ENCODE peak calls at places on chromosomes 1 and 21, in seven cellular contexts. G is neuronal stem cell, K is H1, A is IMR-90, U is mesendoderm, R is trophoblast cell, O is mesenchymal stem cell. Z is an unnamed sample.

GRCh38 chr1:145922266-145922665 is 3.7 kb upstream of the PEX11B start:
- DNase-seq in G (no peak), K (no peak), A (peak), U (no peak), R (no peak), O (no peak), Z (no peak)

GRCh38 chr1:193919827-193920226 is 733.4 kb upstream of the B3GALT2 start:
- DNase-seq in G (no peak), K (no peak), A (peak), U (peak), R (no peak), O (peak), Z (no peak)

GRCh38 chr1:88079036-88079435 is 605.0 kb upstream of the PKN2 start:
- DNase-seq in G (peak), K (no peak), A (peak), U (peak), R (peak), O (peak), Z (peak)

GRCh38 chr21:26125433-26126167 is 45.0 kb downstream of the APP start:
- DNase-seq in G (no peak), K (no peak), A (peak), U (peak), R (no peak), O (no peak), Z (no peak)

GRCh38 chr1:165075725-165076370 is 280.7 kb downstream of the LMX1A start:
- DNase-seq in G (no peak), K (no peak), A (peak), U (peak), R (no peak), O (peak), Z (peak)

GRCh38 chr1:31605908-31606427 is 11.5 kb upstream of the HCRTR1 start:
- DNase-seq in G (no peak), K (no peak), A (peak), U (no peak), R (no peak), O (no peak), Z (no peak)

GRCh38 chr1:216184281-216184680 is 239.0 kb downstream of the USH2A start:
- DNase-seq in G (no peak), K (no peak), A (peak), U (no peak), R (no peak), O (peak), Z (no peak)

GRCh38 chr1:230327892-230328284 is 98.2 kb downstream of the PGBD5 start:
- DNase-seq in G (no peak), K (no peak), A (no peak), U (peak), R (no peak), O (peak), Z (peak)

GRCh38 chr1:19426294-19427086 is 58.8 kb downstream of the CAPZB start:
- DNase-seq in G (no peak), K (no peak), A (no peak), U (no peak), R (no peak), O (no peak), Z (no peak)

GRCh38 chr1:20227704-20228103 is 41.4 kb upstream of the PLA2G2C start:
- DNase-seq in G (no peak), K (no peak), A (no peak), U (peak), R (no peak), O (no peak), Z (no peak)

GRCh38 chr1:119906927-119907652 is 10.8 kb upstream of the ADAM30 start:
- DNase-seq in G (no peak), K (no peak), A (no peak), U (no peak), R (no peak), O (no peak), Z (no peak)

GRCh38 chr21:44434568-44434925 is 20.8 kb upstream of the LRRC3 start:
- DNase-seq in G (no peak), K (peak), A (no peak), U (no peak), R (no peak), O (no peak), Z (no peak)

GRCh38 chr1:22398656-22399420 is 52.8 kb upstream of the ZBTB40 start:
- DNase-seq in G (no peak), K (no peak), A (no peak), U (no peak), R (no peak), O (no peak), Z (no peak)

GRCh38 chr1:24970926-24971530 is 41.0 kb upstream of the RUNX3 start:
- DNase-seq in G (no peak), K (no peak), A (peak), U (no peak), R (no peak), O (no peak), Z (no peak)
- H3K18ac ChIP-seq in G (peak), K (peak), A (peak), U (peak), R (no peak), O (no peak), Z (peak)

GRCh38 chr1:50452700-50453099 is 29.5 kb upstream of the DMRTA2 start:
- DNase-seq in G (no peak), K (no peak), A (no peak), U (peak), R (no peak), O (no peak), Z (no peak)

GRCh38 chr1:50447961-50448360 is 24.7 kb upstream of the DMRTA2 start:
- DNase-seq in G (no peak), K (no peak), A (no peak), U (no peak), R (no peak), O (no peak), Z (no peak)

GRCh38 chr1:50454911-50455310 is 31.7 kb upstream of the DMRTA2 start:
- DNase-seq in G (no peak), K (no peak), A (no peak), U (peak), R (no peak), O (no peak), Z (no peak)

DNA sequence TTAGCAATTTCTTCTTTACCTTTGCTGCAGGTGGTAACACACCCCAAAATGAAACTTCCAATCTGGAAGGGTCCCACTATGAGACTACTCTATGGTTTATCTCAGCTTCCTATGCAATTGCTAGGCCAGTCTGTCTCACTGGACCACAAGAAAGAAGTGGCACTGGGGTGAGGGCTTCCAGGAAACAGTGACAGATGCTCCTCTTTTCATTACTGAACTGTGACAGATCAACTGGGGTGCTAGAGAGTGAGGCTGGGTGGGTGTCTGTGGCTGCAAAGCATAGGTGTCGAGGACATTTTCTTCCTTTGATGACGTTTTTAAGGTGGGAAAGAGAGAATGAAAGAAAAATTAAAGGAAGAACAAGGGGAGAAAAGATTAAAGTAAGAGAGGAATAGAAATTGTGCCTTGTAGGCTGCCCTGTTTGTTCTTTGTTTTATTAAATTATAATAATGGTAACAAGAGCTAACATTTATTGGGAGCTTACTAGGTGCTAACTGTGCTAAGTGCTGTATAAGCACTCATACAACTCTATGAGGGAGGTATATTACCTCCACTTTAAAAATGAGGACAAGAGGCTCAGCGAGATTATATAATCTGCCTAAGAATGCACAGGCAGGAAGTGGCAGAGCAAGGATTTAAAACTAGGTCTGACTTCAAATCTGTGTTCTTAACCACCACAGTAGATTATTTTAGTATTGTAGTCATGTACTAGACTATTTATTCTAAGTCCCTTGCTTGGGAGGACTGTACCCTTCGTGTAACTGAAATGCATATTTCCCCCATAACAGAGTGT is 27.8 kb upstream of the DMRTA2 start:
- DNase-seq in G (no peak), K (no peak), A (no peak), U (no peak), R (no peak), O (no peak), Z (no peak)
- H3K18ac ChIP-seq in G (no peak), K (no peak), A (no peak), U (no peak), R (no peak), O (no peak), Z (no peak)

GRCh38 chr1:178774263-178774662 is 49.2 kb downstream of the RALGPS2 start:
- DNase-seq in G (no peak), K (no peak), A (peak), U (no peak), R (no peak), O (peak), Z (no peak)
- H3K18ac ChIP-seq in G (no peak), K (no peak), A (no peak), U (no peak), R (no peak), O (no peak), Z (no peak)

DNA sequence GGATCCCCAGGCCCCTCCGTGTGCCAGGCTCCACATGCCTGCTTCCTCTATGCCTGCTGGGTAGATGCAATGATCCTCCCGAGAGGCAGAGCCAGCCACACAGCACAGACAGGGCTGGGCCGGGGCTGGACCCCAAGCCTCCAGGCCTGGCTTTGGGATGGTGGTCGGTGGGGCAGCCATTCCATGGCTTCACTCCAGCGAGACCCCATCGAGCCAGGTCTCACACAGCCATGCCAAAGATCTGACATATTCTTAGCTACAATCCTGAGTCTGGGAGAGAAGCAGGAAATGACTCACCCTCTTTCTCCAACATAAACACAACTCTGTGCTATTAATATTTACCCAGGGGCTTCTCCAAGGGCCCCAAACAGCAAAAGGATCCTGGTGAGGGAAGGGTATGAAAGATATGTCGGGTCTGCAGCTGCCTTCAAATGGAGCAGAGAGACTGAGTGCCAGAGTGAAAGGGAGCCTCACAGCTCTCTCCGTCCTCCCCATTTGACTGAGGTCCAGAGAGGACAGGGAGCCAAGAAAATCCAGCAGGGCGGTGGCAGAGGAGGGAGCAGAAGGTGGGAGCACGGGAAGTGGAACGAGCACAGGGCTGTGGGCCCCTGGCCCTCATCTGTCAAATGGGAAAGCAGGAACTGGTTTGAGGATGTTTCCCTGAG is 639.5 kb downstream of the MATN1 start:
- DNase-seq in G (no peak), K (no peak), A (peak), U (peak), R (no peak), O (peak), Z (no peak)
- H3K18ac ChIP-seq in G (peak), K (no peak), A (peak), U (no peak), R (no peak), O (peak), Z (no peak)

DNA sequence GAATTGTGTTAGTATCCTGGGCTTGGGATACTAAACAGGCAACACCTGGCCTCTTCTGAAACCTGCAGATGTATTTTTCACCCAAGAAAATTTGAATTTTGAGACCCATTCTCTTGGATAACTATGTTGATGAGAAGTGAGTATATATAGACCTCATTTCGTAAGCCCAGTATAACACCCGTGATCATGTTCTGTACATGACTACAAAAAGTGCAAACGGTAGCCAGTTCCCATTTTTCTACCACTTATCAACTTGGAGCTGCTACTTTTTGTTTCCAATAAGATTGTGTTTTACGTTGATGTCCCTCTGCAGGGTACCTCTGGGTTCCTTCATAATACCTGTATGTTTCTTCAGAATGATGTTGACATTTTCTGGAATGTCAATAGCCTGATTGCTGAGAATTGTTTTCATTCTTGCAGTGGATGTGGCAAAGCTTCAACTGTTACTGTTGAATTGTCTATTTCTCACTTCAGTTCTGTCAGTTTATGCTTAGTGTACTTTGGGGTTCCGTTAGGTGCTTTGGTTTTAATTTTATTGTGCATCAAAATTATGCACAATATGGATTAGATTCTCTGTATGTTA is 48.1 kb downstream of the ZFYVE9 start:
- DNase-seq in G (no peak), K (no peak), A (no peak), U (no peak), R (peak), O (no peak), Z (no peak)
- H3K18ac ChIP-seq in G (no peak), K (no peak), A (no peak), U (no peak), R (no peak), O (no peak), Z (no peak)

GRCh38 chr1:95094923-95095322 is 22.2 kb upstream of the ALG14 start:
- DNase-seq in G (no peak), K (no peak), A (no peak), U (no peak), R (no peak), O (no peak), Z (no peak)
- H3K18ac ChIP-seq in G (no peak), K (no peak), A (peak), U (no peak), R (no peak), O (no peak), Z (no peak)

GRCh38 chr1:41359211-41360073 is 1.8 kb upstream of the FOXO6 start:
- DNase-seq in G (no peak), K (peak), A (no peak), U (peak), R (no peak), O (no peak), Z (no peak)
- H3K18ac ChIP-seq in G (peak), K (no peak), A (no peak), U (no peak), R (no peak), O (peak), Z (no peak)

GRCh38 chr1:208486677-208487076 is 242.5 kb upstream of the PLXNA2 start:
- DNase-seq in G (no peak), K (no peak), A (no peak), U (no peak), R (no peak), O (no peak), Z (no peak)
- H3K18ac ChIP-seq in G (no peak), K (no peak), A (no peak), U (no peak), R (no peak), O (no peak), Z (no peak)

DNA sequence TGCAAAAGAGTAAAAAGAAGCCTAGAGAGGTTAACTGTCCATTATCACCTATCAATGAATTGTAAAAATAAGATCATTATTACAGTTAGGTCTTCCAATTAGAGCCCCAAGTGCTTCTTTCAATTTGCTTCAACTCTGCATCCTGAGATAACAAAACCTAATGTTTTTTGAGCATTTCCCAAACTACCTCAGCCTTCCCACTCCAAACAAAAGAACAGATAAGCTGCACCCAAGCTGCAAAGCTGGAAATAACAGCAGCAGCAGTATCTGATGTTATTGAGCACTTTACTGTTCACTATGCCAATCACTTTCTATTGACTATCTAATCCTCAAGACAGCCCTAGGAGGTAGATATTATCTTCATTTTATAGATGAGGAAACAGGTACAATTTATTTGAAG is 97.1 kb upstream of the SLFNL1 start:
- DNase-seq in G (no peak), K (no peak), A (no peak), U (peak), R (no peak), O (no peak), Z (no peak)
- H3K18ac ChIP-seq in G (no peak), K (no peak), A (no peak), U (no peak), R (no peak), O (no peak), Z (no peak)